ENCODE peak calls at places on chromosome 4, in six cellular contexts. U is cardiac muscle cell, E is mesendoderm, D is endodermal cell, O is transverse colon, W is suprapubic skin. Y is an unnamed sample. For H3K4me1, the result is how much of the 10 kb centered on the place peaks cover.

GRCh38 chr4:109648266-109648996 is 54.8 kb downstream of the CASP6 start:
- DNase-seq in E (no peak), U (no peak), O (no peak), D (no peak), W (no peak), Y (peak)

GRCh38 chr4:150389896-150390530 is 191.9 kb upstream of the MAB21L2 start:
- DNase-seq in O (no peak), E (no peak), D (no peak), W (no peak), U (peak), Y (no peak)

GRCh38 chr4:87042986-87043820 is 108.4 kb downstream of the AFF1 start:
- DNase-seq in D (no peak), U (no peak), E (peak), O (no peak), W (no peak), Y (no peak)

GRCh38 chr4:111404673-111405072 is 740.6 kb upstream of the FAM241A start:
- DNase-seq in E (no peak), D (no peak), O (no peak), U (no peak), W (no peak), Y (no peak)

GRCh38 chr4:183729069-183729406 is 69.9 kb downstream of the TRAPPC11 start:
- DNase-seq in W (no peak), O (no peak), E (no peak), D (no peak), U (no peak), Y (no peak)

GRCh38 chr4:145909331-145909730 is 29.3 kb downstream of the ZNF827 start:
- DNase-seq in W (no peak), D (peak), E (peak), O (peak), U (peak), Y (peak)

GRCh38 chr4:83074086-83074704 is 39.2 kb downstream of the COPS4 start:
- DNase-seq in O (peak), D (peak), E (peak), W (no peak), U (peak), Y (peak)

GRCh38 chr4:173270312-173271027 is 63.7 kb downstream of the HMGB2 start:
- DNase-seq in U (peak), O (no peak), W (no peak), D (no peak), E (no peak), Y (no peak)

GRCh38 chr4:2891294-2891693 is 47.6 kb downstream of the ADD1 start:
- DNase-seq in W (no peak), O (no peak), D (no peak), U (peak), E (no peak), Y (peak)

GRCh38 chr4:35164063-35164462 is 1080.3 kb downstream of the ARAP2 start:
- DNase-seq in W (no peak), O (no peak), D (no peak), U (no peak), E (no peak), Y (no peak)

GRCh38 chr4:80221161-80221560 is 23.9 kb downstream of the PRDM8 start:
- DNase-seq in E (no peak), D (no peak), O (no peak), W (no peak), U (peak), Y (peak)

GRCh38 chr4:82865592-82865991 is 25.4 kb downstream of the SEC31A start:
- DNase-seq in E (peak), O (no peak), W (no peak), D (no peak), U (peak), Y (peak)

GRCh38 chr4:22345055-22345454 is 170.8 kb downstream of the ADGRA3 start:
- DNase-seq in U (no peak), E (no peak), D (no peak), O (no peak), W (no peak), Y (no peak)

GRCh38 chr4:146637853-146638800 is 566 bp upstream of the POU4F2 start:
- DNase-seq in O (no peak), E (no peak), U (no peak), D (peak), W (no peak), Y (no peak)

GRCh38 chr4:114601304-114602052 is 2.9 kb downstream of the UGT8 start:
- DNase-seq in D (no peak), O (no peak), W (no peak), E (no peak), U (no peak), Y (no peak)
- H3K4me3 ChIP-seq in D (no peak), O (no peak), W (no peak), E (no peak), U (no peak), Y (no peak)

GRCh38 chr4:139672732-139673131 is 7.1 kb downstream of the MGST2 start:
- DNase-seq in W (no peak), O (no peak), E (no peak), U (no peak), D (no peak), Y (no peak)
- H3K4me1 ChIP-seq in W (under half), O (under half), E (under half), U (under half), D (under half), Y (under half)

DNA sequence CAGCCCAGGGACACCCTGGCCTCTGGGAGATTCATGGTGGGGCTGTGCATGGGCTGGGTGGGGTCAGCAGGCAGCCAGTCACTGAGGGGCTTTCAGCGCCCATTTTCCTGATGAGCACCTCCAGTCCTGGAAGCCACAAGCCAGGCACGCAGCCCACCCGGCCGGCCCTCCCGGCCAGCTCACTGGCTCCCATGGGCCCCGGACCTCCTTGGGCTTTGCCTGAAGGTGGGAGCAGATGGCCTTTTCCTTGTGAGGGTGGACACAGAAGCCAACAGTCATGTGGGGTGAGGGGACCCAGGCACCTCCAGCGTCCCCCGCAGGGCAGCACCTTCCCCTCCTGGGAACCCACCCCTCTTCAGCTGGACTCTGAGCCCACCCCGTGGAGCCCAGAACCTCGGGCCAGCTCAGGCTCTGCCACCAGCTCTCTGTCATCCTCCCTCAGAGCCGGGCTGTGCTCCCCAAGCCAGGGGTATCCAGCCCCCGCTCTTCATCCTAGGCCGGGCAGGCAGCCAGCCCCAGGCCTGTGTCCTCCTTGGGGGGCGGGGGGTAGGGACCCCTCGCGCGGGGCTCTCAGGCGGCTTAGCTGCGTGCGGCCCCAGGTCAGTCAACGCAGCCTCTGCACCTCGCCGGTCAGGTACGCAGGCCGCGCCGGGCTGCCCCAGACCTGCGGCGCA is 798 bp upstream of the FGFR3 start:
- DNase-seq in W (no peak), O (no peak), U (no peak), D (no peak), E (no peak), Y (no peak)
- H3K4me3 ChIP-seq in W (peak), O (no peak), U (no peak), D (no peak), E (no peak), Y (no peak)

GRCh38 chr4:98656443-98656842 is 2.0 kb downstream of the TSPAN5 start:
- DNase-seq in W (no peak), O (no peak), U (no peak), D (no peak), E (no peak), Y (no peak)
- H3K4me1 ChIP-seq in W (half or more), O (under half), U (under half), D (under half), E (under half), Y (half or more)

GRCh38 chr4:89879201-89879600 is 15.5 kb upstream of the MMRN1 start:
- DNase-seq in U (no peak), O (no peak), D (no peak), E (no peak), W (no peak), Y (no peak)
- H3K4me3 ChIP-seq in U (no peak), O (no peak), D (no peak), E (no peak), W (no peak), Y (no peak)

Y was measured in PC-3.